ENCODE peak calls at places on chromosomes 5 and 9, in four cellular contexts. D is left ventricle myocardium inferior, T is PC-3, W is esophagus squamous epithelium. K is an unnamed sample.

GRCh38 chr9:31542384-31543055 is 841.9 kb upstream of the ACO1 start:
- DNase-seq in T (no peak), D (no peak), W (no peak), K (peak)

GRCh38 chr9:134656334-134657034 is 14.9 kb downstream of the COL5A1 start:
- DNase-seq in T (peak), D (peak), W (no peak), K (no peak)

GRCh38 chr9:114367823-114368609 is 19.8 kb downstream of the AKNA start:
- DNase-seq in D (no peak), W (no peak), T (no peak), K (no peak)

GRCh38 chr5:75656311-75657003 is 45.2 kb downstream of the ANKDD1B start:
- DNase-seq in D (no peak), W (no peak), T (no peak), K (peak)

GRCh38 chr5:111494350-111494999 is 17.9 kb downstream of the STARD4 start:
- DNase-seq in T (no peak), W (no peak), D (no peak), K (no peak)

GRCh38 chr9:13083973-13084528 is 195.4 kb downstream of the MPDZ start:
- DNase-seq in W (no peak), D (no peak), T (peak), K (no peak)

GRCh38 chr9:36470891-36471290 is 70.8 kb upstream of the RNF38 start:
- DNase-seq in D (peak), T (no peak), W (no peak), K (peak)

GRCh38 chr9:134569626-134570025 is 72.0 kb upstream of the COL5A1 start:
- DNase-seq in W (no peak), D (peak), T (no peak), K (no peak)

GRCh38 chr5:120062515-120062917 is 401.6 kb upstream of the PRR16 start:
- DNase-seq in T (peak), D (no peak), W (no peak), K (no peak)

GRCh38 chr5:178859625-178860521 is at the start of gene ZNF354B:
- DNase-seq in D (peak), T (peak), W (peak), K (peak)

GRCh38 chr9:122366074-122366672 is 4.7 kb upstream of the PTGS1 start:
- DNase-seq in W (no peak), T (peak), D (no peak), K (no peak)

GRCh38 chr5:176542596-176543427 is 5.6 kb upstream of the RNF44 start:
- DNase-seq in W (no peak), D (no peak), T (peak), K (peak)

GRCh38 chr9:33022755-33023154 is 2.3 kb upstream of the DNAJA1 start:
- DNase-seq in W (no peak), T (no peak), D (no peak), K (no peak)

GRCh38 chr5:74579215-74579614 is 61.3 kb downstream of the ENC1 start:
- DNase-seq in W (no peak), T (no peak), D (no peak), K (no peak)

GRCh38 chr5:172002840-172003512 is 3.5 kb downstream of the FBXW11 start:
- DNase-seq in T (no peak), D (no peak), W (no peak), K (no peak)

GRCh38 chr9:120735009-120735408 is 20.7 kb upstream of the MEGF9 start:
- DNase-seq in T (no peak), W (no peak), D (no peak), K (no peak)

DNA sequence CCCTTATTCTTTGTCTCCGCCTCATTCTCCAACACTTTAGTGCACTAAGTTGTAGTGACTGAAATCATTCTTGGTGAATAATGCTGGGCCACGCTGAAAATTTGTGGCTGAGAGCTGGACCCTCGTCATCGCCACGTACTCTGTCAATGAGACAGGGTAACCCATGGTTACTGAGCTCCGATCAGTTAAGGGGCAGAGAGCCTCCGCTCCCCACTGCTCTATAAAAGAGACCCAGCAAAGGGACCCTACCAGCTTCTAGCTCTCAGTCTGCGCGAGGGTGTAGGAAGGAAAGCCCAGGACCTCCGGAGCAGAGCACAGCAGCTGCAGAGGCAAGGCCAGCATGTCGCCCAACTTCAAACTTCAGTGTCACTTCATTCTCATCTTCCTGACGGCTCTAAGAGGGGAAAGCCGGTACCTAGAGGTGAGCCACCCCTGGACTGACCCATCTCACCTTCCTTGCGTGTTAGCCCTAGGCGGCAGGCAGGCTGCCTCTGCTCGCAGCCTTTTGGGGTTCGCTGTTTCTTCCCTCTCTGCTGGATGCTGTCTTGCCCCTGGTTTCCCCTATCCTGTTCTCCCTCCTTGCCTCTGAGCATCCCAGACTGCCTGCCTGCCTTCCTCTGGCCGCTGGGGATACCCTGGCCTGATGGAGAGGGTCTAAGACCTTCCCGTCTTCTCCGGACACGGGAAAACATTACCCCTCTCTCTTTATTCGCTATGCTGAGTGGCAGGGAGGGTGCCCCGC is at the start of gene CRHBP:
- DNase-seq in D (no peak), W (no peak), T (no peak), K (no peak)
- H3K4me3 ChIP-seq in D (peak), W (no peak), T (no peak), K (peak)

GRCh38 chr9:117707561-117707960 is 3.4 kb downstream of the TLR4 start:
- DNase-seq in T (no peak), W (no peak), D (no peak), K (no peak)

GRCh38 chr9:117704597-117704996 is 394 bp downstream of the TLR4 start:
- DNase-seq in T (no peak), D (no peak), W (no peak), K (no peak)

GRCh38 chr9:117705386-117705785 is 1.2 kb downstream of the TLR4 start:
- DNase-seq in W (no peak), D (no peak), T (no peak), K (no peak)

GRCh38 chr9:117704024-117704575 is at the start of gene TLR4:
- DNase-seq in W (no peak), T (peak), D (peak), K (peak)

DNA sequence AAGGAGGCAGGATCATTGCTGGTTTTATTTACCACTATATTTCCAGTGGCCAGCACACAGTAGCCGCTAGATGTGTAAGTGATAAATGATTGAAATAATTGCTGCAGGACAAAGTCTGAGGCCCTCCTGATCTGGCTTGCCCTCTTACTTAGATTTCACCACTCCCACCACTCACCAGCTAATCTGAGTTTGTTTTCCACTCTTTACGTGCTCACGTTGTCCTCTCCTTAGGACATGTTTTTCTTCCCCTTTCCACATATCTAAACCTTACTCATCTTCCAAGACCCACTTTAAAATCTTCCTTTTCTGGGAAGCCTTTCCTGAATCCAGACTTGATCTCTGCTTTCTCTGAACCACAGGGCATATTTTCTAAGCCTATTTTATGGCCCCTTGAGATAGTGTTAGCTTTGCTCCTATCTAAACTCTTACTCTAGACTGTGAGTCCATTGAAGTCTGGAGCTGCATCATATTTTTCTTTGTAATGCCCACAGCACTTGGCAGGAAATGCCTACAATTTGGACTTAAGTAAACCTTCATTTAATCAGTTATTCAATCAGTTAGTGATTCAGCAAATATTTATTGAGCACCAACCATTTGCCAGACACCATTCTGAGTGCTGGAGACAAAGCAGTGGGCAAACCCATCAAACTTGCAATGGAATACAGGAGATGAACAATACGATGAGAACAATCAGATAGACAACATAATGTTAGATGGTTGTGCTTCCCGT is 2.4 kb downstream of the TLR4 start:
- DNase-seq in T (no peak), W (no peak), D (no peak), K (no peak)
- H3K4me3 ChIP-seq in T (no peak), W (no peak), D (peak), K (peak)

DNA sequence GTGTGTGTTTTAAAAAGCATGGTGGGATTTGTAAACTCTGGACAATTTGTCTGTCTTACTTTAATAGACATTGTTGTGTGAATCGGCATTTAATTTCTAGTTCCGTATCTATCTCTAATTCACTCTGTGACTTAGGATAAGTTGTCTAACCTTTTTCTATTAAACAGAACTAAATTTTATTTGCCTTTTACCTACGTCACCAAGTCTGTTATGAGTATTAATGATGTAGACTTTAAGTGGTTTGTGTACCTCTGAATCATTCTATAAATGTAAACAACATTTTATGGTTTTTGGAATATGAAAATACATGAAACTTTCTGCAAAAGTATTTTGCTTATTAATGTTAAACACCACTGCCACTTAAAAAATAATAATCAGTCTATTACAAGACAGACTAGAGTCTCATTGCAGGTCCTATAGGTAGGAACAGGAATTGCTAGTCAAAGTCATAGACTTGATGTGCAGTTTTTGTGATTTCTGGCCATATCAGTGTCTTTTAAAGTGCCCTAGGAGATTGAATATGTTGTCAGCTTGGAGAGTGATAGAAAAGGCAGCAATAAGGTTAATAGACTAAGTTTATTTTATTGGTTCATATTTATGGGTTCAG is 5.6 kb downstream of the RBM27 start:
- DNase-seq in W (no peak), T (peak), D (no peak), K (no peak)
- H3K4me3 ChIP-seq in W (no peak), T (no peak), D (no peak), K (no peak)

GRCh38 chr9:106869028-106869427 is 6.1 kb downstream of the ZNF462 start:
- DNase-seq in D (no peak), W (no peak), T (no peak), K (no peak)

GRCh38 chr9:106868565-106868964 is 5.6 kb downstream of the ZNF462 start:
- DNase-seq in W (no peak), D (no peak), T (no peak), K (no peak)

GRCh38 chr9:106868096-106868495 is 5.1 kb downstream of the ZNF462 start:
- DNase-seq in W (no peak), D (no peak), T (no peak), K (no peak)

GRCh38 chr9:106864533-106865143 is 1.7 kb downstream of the ZNF462 start:
- DNase-seq in T (peak), D (no peak), W (no peak), K (peak)

DNA sequence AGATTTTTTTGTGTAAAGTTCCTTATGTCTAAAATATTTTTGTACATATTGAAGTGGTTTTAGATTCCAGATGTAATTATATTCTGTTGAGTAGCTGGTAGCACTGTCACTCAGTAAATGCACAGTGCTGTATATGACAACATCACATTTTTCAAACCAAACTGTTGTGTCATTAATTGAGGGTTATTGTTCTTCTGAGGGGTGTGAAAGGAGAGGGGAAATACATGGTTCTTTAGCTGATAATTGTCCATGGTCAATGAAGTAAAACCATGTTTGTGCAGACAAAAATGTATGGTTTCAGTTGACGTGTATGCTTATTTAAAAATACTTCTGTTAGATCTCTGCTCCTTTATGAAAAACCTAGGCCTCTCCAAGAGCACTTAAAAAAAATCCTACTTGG is 3.3 kb downstream of the ZNF462 start:
- DNase-seq in W (no peak), D (no peak), T (no peak), K (no peak)
- H3K4me3 ChIP-seq in W (no peak), D (no peak), T (peak), K (no peak)

GRCh38 chr5:138353550-138353893 is 1.0 kb downstream of the KDM3B start:
- DNase-seq in D (no peak), W (no peak), T (no peak), K (no peak)
- H3K4me3 ChIP-seq in D (peak), W (peak), T (peak), K (peak)

DNA sequence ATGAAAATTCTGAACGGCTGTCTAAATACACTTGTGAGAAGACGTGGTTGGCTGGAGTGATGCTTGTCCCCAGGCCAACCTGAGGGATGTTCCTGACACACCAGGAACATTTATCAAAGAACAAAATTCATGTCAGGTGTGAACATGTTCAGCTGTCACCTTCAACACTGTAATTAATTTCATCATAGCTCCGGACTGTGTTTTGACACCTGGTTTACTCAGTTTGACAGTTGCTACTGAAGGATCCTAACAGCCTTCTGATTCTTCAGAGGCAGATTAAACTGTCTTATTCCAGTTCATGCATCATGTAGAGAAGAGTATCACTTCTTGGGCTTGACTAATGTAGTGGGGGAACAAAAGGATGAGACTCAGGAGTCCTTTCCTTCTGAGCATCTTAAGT is 134.1 kb downstream of the NPR3 start:
- DNase-seq in T (no peak), W (no peak), D (no peak), K (no peak)
- H3K4me3 ChIP-seq in T (no peak), W (no peak), D (no peak), K (no peak)

DNA sequence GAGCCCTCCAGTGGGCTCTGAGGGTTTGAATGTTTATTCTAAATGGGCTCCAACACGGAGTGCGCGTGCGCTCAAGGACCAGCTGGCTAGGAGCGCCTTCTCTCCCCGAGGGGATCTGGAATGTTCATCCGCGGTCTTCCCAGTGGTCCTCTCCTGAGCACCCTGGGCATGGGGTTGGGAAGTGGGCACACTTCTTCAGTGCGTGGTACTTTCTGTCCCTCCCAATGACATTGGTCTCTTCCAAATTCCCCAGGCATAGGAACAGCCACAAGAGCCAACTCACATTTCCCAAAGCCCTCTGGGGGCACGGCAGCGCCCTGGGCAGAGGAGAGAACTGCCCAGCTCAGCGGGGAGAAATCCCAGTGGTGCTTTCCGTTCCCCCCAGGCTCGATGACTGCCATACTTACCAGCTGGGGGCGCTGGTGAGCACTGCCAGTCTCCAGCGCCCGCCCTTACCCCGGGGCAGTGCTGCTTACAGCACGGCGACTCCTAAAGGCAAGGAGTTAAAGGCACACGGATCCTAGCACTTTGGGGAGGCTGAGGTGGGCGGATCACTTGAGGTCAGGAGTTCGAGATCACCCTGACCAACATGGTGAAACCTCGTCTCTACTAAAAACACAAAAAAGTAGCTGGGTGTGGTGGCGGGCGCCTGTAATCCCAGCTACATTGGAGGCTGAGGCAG is 29.9 kb upstream of the OBP2B start:
- DNase-seq in D (peak), W (no peak), T (peak), K (peak)
- H3K4me3 ChIP-seq in D (peak), W (peak), T (no peak), K (peak)

DNA sequence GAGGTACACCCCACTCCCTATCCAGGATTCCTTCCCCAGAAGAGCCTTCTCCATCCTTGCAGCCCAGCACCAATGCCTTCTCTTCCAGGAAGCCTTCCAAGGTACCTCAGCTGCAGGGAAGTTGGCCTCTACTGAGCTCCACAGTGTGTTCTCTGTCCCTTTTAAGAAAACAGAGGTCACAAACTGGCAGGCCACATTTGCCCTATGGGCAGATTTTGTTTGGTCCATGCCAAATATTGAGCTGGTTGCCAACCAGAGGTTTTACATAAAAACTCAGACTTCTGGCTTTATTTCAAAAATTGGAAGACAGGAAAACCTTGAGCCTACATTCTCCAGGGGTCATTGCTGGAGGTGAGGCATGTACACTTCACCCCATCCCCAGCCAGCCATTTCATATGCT is 9.0 kb upstream of the NDST1 start:
- DNase-seq in D (no peak), W (no peak), T (no peak), K (no peak)
- H3K4me3 ChIP-seq in D (no peak), W (no peak), T (no peak), K (no peak)

K was measured in right cardiac atrium.